ENCODE peak calls at places on chromosomes 7 and 10, in six cellular contexts. T is colonic mucosa, A is fibroblast of pulmonary artery, V is neural progenitor cell, D is hepatocyte, E is foreskin fibroblast. K is an unnamed sample.

GRCh38 chr7:155764432-155764798 is 47.8 kb downstream of the SHH start:
- DNase-seq in T (no peak), A (no peak), V (no peak), D (no peak), E (no peak), K (no peak)

GRCh38 chr10:60444494-60445064 is 54.9 kb upstream of the ANK3 start:
- DNase-seq in T (no peak), A (peak; percentile 76), V (peak; percentile 12), D (no peak), E (peak; percentile 63), K (no peak)

GRCh38 chr7:29447828-29448227 is 115.8 kb upstream of the PRR15 start:
- DNase-seq in T (no peak), A (peak; percentile 20), V (no peak), D (no peak), E (no peak), K (no peak)

GRCh38 chr10:47409866-47410256 is 25.8 kb upstream of the ZNF488 start:
- DNase-seq in T (no peak), A (no peak), V (no peak), D (no peak), E (no peak), K (no peak)

GRCh38 chr10:98425511-98426352 is 10.8 kb upstream of the PYROXD2 start:
- DNase-seq in T (peak; percentile 53), A (peak; percentile 54), V (peak; percentile 72), D (peak; percentile 53), E (peak; percentile 65), K (no peak)

GRCh38 chr7:126411821-126412383 is 840.8 kb downstream of the GRM8 start:
- DNase-seq in T (no peak), A (no peak), V (no peak), D (no peak), E (no peak), K (no peak)

GRCh38 chr7:113705439-113705838 is 213.4 kb downstream of the PPP1R3A start:
- DNase-seq in T (no peak), A (no peak), V (no peak), D (no peak), E (peak; percentile 3), K (no peak)

GRCh38 chr10:47225186-47225927 is 74.6 kb upstream of the GDF10 start:
- DNase-seq in T (no peak), A (no peak), V (no peak), D (no peak), E (no peak), K (no peak)

GRCh38 chr10:123655763-123656162 is 10.4 kb upstream of the GPR26 start:
- DNase-seq in T (no peak), A (no peak), V (peak; percentile 40), D (no peak), E (no peak), K (peak; percentile 12)

GRCh38 chr7:70647801-70648491 is 484.0 kb upstream of the GALNT17 start:
- DNase-seq in T (peak; percentile 36), A (no peak), V (no peak), D (no peak), E (no peak), K (no peak)

GRCh38 chr7:129803546-129804081 is 149.1 kb downstream of the UBE2H start:
- DNase-seq in T (no peak), A (no peak), V (no peak), D (no peak), E (no peak), K (no peak)

GRCh38 chr7:20141666-20142065 is 75.5 kb downstream of the MACC1 start:
- DNase-seq in T (no peak), A (peak; percentile 27), V (no peak), D (peak; percentile 62), E (no peak), K (no peak)

GRCh38 chr7:55438765-55439525 is 73.8 kb downstream of the LANCL2 start:
- DNase-seq in T (peak; percentile 41), A (no peak), V (peak; percentile 31), D (no peak), E (no peak), K (no peak)

GRCh38 chr7:143181349-143181748 is 1.9 kb upstream of the TAS2R39 start:
- DNase-seq in T (no peak), A (no peak), V (no peak), D (no peak), E (no peak), K (no peak)

GRCh38 chr10:120613180-120613579 is 156.2 kb downstream of the PLPP4 start:
- DNase-seq in T (no peak), A (no peak), V (no peak), D (no peak), E (no peak), K (no peak)

GRCh38 chr7:68573271-68574000 is 1024.8 kb upstream of the AUTS2 start:
- DNase-seq in T (no peak), A (no peak), V (no peak), D (no peak), E (no peak), K (no peak)

GRCh38 chr7:14902589-14902963 is at the start of gene DGKB:
- DNase-seq in T (no peak), A (peak; percentile 64), V (peak; percentile 70), D (peak; percentile 18), E (peak; percentile 66), K (no peak)

GRCh38 chr7:72183835-72184234 is 228.3 kb downstream of the CALN1 start:
- DNase-seq in T (no peak), A (no peak), V (peak; percentile 56), D (peak; percentile 33), E (no peak), K (no peak)

GRCh38 chr7:104950754-104951153 is 63.3 kb upstream of the KMT2E start:
- DNase-seq in T (no peak), A (peak; percentile 64), V (no peak), D (no peak), E (no peak), K (no peak)

GRCh38 chr10:111820471-111820870 is 363.1 kb downstream of the GPAM start:
- DNase-seq in T (no peak), A (no peak), V (no peak), D (no peak), E (no peak), K (no peak)

GRCh38 chr10:614341-614664 is 75.2 kb downstream of the DIP2C start:
- DNase-seq in T (no peak), A (no peak), V (no peak), D (no peak), E (no peak), K (no peak)

GRCh38 chr7:88329532-88330463 is 23.1 kb upstream of the STEAP4 start:
- DNase-seq in T (no peak), A (no peak), V (no peak), D (no peak), E (no peak), K (no peak)
- TF ChIP-seq CTCF in T (no peak), A (no peak), V (no peak), D (no peak), E (no peak), K (no peak)

GRCh38 chr7:97844036-97844435 is 28.2 kb downstream of the ASNS start:
- DNase-seq in T (no peak), A (peak; percentile 14), V (no peak), D (no peak), E (peak; percentile 35), K (no peak)
- TF ChIP-seq CTCF in T (no peak), A (peak; percentile 16), V (peak; percentile 6), D (no peak), E (peak; percentile 8), K (no peak)

GRCh38 chr10:84054743-84055142 is 84.6 kb upstream of the GHITM start:
- DNase-seq in T (no peak), A (no peak), V (no peak), D (no peak), E (no peak), K (no peak)
- TF ChIP-seq CTCF in T (no peak), A (no peak), V (peak; percentile 22), D (no peak), E (no peak), K (no peak)

GRCh38 chr10:75773813-75774547 is 342.6 kb downstream of the LRMDA start:
- DNase-seq in T (no peak), A (no peak), V (no peak), D (no peak), E (no peak), K (no peak)
- TF ChIP-seq CTCF in T (no peak), A (no peak), V (no peak), D (no peak), E (no peak), K (no peak)

GRCh38 chr7:92547579-92547978 is 19.0 kb downstream of the RBM48 start:
- DNase-seq in T (no peak), A (no peak), V (no peak), D (no peak), E (no peak), K (no peak)
- TF ChIP-seq CTCF in T (no peak), A (no peak), V (no peak), D (no peak), E (no peak), K (no peak)

K was measured in CD14-positive monocyte.